ENCODE peak calls at places on chromosomes 5 and 9, in five cellular contexts. T is MM.1S; R is CD8-positive, alpha-beta memory T cell; K is breast epithelium; J is stomach. A is an unnamed sample. For H3K4me1 and H3K9me3, the result is how much of the 10 kb centered on the place peaks cover.

GRCh38 chr9:12178634-12179033 is 514.6 kb upstream of the TYRP1 start:
- DNase-seq in R (no peak), T (no peak), J (no peak), K (no peak), A (no peak)

GRCh38 chr9:2299156-2299842 is 284.2 kb downstream of the SMARCA2 start:
- DNase-seq in T (no peak), J (peak), K (peak), R (no peak), A (no peak)

GRCh38 chr5:143401846-143402463 is 1.5 kb downstream of the NR3C1 start:
- DNase-seq in T (peak), K (no peak), R (no peak), J (no peak), A (no peak)

GRCh38 chr5:154830219-154830595 is 20.2 kb downstream of the FAXDC2 start:
- DNase-seq in J (no peak), R (no peak), T (no peak), K (no peak), A (no peak)

GRCh38 chr5:134101686-134102439 is 12.6 kb upstream of the TCF7 start:
- DNase-seq in J (peak), R (peak), K (no peak), T (peak), A (no peak)

GRCh38 chr9:72586388-72587160 is 65.2 kb downstream of the TMC1 start:
- DNase-seq in R (no peak), J (no peak), T (no peak), K (no peak), A (no peak)

GRCh38 chr5:132259061-132259851 is 1.8 kb downstream of the PDLIM4 start:
- DNase-seq in J (peak), R (no peak), T (no peak), K (peak), A (no peak)

GRCh38 chr9:108168451-108168850 is 678.9 kb upstream of the KLF4 start:
- DNase-seq in K (no peak), T (no peak), R (no peak), J (no peak), A (no peak)

GRCh38 chr9:35649431-35650340 is 1.0 kb downstream of the SIT1 start:
- DNase-seq in R (no peak), T (no peak), K (no peak), J (no peak), A (no peak)

GRCh38 chr5:32320144-32320543 is 7.4 kb upstream of the MTMR12 start:
- DNase-seq in K (no peak), J (no peak), R (no peak), T (no peak), A (no peak)

DNA sequence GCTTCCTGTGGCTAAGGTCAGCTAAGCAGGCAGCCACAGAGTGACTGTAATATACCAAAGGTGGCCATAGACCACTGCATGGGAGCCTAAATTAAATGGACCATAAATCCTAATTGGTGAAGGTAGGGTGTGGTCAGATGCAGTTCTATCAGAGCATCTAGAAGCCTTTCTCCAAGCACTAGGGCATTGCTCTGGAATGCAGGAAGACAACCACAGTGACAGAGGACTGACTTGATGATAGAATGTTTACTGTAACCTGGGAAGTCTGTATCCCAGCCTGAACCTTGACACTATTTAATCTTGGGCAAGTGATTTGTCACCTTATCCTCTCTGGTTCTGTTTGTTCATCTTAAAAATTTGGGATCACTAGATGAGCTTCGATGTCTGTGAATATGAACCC is 2.3 kb downstream of the FBXO38 start:
- DNase-seq in T (no peak), J (no peak), R (no peak), K (no peak), A (no peak)
- H3K4me1 ChIP-seq in T (under half), J (under half), R (half or more), K (under half), A (under half)

GRCh38 chr5:65142511-65143011 is 339.2 kb downstream of the ADAMTS6 start:
- DNase-seq in K (no peak), R (no peak), T (no peak), J (no peak), A (no peak)
- H3K4me3 ChIP-seq in K (no peak), R (no peak), T (no peak), J (no peak), A (no peak)

DNA sequence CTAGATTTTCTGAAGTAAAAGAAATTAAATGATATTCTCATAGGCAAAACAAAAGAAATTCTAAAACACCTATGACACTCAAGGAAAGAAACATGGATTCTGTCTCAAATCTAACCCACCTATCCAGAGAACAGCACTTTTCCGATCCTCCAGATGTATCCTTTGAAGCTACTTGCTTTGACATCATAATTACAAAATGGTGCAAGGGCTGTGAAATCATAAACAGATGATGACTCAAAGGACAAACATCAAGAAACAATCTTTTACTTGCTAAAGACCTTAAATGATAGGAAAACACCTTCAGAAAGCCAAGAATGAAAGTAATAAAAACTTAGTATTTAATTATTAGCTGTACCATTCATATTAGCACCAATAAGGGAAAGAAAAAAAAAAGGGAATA is 202.6 kb downstream of the DENND1A start:
- DNase-seq in J (no peak), K (no peak), T (no peak), R (no peak), A (no peak)
- H3K9me3 ChIP-seq in J (under half), K (under half), T (under half), R (under half), A (under half)

GRCh38 chr5:141640698-141641097 is 3.9 kb downstream of the RELL2 start:
- DNase-seq in T (no peak), J (no peak), R (no peak), K (no peak), A (no peak)

GRCh38 chr5:141638771-141639170 is 2.0 kb downstream of the RELL2 start:
- DNase-seq in T (no peak), J (no peak), R (no peak), K (no peak), A (no peak)

GRCh38 chr5:141639357-141640050 is 2.7 kb downstream of the RELL2 start:
- DNase-seq in T (no peak), R (no peak), K (no peak), J (no peak), A (no peak)

GRCh38 chr5:141640051-141640415 is 3.2 kb downstream of the RELL2 start:
- DNase-seq in T (no peak), R (no peak), K (no peak), J (no peak), A (no peak)

DNA sequence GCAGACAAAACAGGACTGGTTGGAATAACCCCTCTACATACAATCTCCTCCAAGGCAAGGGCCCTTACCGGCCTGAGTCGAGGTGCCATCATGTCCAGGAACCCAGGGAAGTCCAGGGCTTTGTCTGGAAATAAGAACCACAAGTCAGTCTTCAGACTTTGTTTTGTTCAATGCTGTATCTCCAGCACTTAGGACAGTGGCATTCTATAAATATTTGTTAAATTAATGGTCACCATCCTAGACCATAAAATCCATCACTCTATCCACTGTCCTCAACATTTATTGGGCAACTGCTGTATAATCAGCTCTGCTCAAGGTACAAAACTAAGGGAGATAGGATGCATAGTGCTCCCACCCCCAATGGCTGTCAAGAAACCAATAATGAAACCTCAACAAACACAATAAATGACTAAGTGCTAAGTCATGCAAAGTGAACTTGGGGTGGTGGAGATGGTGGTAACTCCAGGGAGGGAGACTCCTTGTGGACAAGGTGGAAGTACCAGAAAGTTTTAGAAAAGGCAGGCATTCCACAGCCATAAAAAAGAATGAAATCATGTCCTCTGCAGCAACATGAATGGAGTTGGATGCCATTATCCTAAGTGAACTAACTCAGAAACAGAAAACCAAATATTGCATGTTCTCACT is 5.0 kb downstream of the RELL2 start:
- DNase-seq in K (no peak), T (peak), R (no peak), J (no peak), A (no peak)
- H3K4me1 ChIP-seq in K (under half), T (under half), R (under half), J (under half), A (under half)

GRCh38 chr9:136666364-136667216 is 3.9 kb downstream of the EGFL7 start:
- DNase-seq in J (no peak), K (no peak), T (no peak), R (no peak), A (no peak)
- H3K4me3 ChIP-seq in J (peak), K (peak), T (no peak), R (no peak), A (peak)

GRCh38 chr9:137351781-137352501 is 49.9 kb upstream of the NRARP start:
- DNase-seq in T (no peak), J (peak), R (no peak), K (no peak), A (no peak)
- H3K9me3 ChIP-seq in T (under half), J (under half), R (under half), K (under half), A (under half)

DNA sequence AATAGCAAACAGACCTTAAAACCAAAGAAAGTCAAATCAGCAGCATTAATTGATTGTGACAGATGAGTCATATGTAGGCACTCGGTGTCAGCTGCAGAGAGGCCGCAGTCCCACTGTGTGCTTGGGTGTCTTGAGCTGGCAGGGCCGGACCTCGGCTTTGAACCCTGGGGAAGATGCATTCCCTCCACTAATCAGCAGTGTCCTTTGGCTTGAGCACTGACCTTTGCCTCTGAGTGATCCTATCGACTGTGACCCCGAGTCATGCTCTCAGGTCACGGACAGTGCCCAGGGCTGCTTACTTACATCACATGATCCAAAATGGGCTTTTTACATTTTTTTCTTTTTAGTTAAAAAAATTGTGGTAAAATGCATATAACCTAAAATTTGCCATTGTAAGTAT is 188.7 kb downstream of the GADD45G start:
- DNase-seq in T (no peak), J (no peak), R (no peak), K (no peak), A (no peak)
- H3K4me1 ChIP-seq in T (under half), J (under half), R (under half), K (under half), A (under half)

DNA sequence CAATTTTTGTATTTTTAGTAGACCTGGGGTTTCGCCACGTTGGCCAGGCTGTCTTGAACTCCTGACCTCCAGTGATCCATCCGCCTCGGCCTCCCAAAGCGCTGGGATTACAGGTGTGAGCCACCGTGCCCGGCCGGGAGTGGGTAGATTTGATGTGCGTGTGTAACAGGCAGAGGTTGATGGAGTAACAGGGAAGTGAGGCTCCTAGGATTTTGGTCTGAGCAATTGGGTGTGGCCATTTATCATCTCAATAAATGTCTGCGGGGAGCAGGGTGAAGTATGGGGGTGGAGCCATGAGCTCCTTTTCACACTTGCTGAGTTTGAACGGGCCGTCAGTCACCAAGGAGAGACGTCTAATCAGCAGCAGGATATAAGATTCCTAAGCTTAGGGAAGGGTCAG is 1.2 kb upstream of the REXO4 start:
- DNase-seq in J (no peak), R (no peak), K (no peak), T (no peak), A (no peak)
- H3K4me3 ChIP-seq in J (peak), R (no peak), K (no peak), T (no peak), A (no peak)

A was measured in esophagus squamous epithelium.